ENCODE peak calls at places on chromosomes 1 and 21, in ten cellular contexts. G, Q, T, S, N, J, U, Y, P and O are unnamed samples.

GRCh38 chr1:46587072-46587471 is 17.0 kb downstream of the MKNK1 start:
- DNase-seq in G (no peak), Q (peak; percentile 51), T (peak; percentile 82), S (no peak), N (no peak), J (no peak), U (no peak), Y (no peak), P (no peak), O (no peak)

GRCh38 chr1:171985639-171986038 is 144.3 kb downstream of the DNM3 start:
- DNase-seq in G (no peak), Q (no peak), T (no peak), S (no peak), N (no peak), J (peak; percentile 18), U (no peak), Y (no peak), P (no peak), O (no peak)

GRCh38 chr1:193185861-193186714 is at the start of gene B3GALT2:
- DNase-seq in G (no peak), Q (peak; percentile 54), T (no peak), S (no peak), N (peak; percentile 65), J (no peak), U (no peak), Y (peak; percentile 59), P (no peak), O (no peak)

GRCh38 chr1:64598100-64598571 is 128.2 kb downstream of the CACHD1 start:
- DNase-seq in G (peak; percentile 93), Q (no peak), T (no peak), S (no peak), N (no peak), J (no peak), U (no peak), Y (no peak), P (no peak), O (no peak)

GRCh38 chr1:171898956-171899355 is 57.7 kb downstream of the DNM3 start:
- DNase-seq in G (no peak), Q (peak; percentile 82), T (no peak), S (no peak), N (no peak), J (peak; percentile 43), U (no peak), Y (no peak), P (no peak), O (no peak)

GRCh38 chr21:21046063-21046462 is 47.9 kb downstream of the NCAM2 start:
- DNase-seq in G (no peak), Q (no peak), T (no peak), S (no peak), N (no peak), J (no peak), U (no peak), Y (no peak), P (no peak), O (no peak)

GRCh38 chr1:54439550-54440223 is 33.5 kb upstream of the SSBP3 start:
- DNase-seq in G (no peak), Q (no peak), T (no peak), S (no peak), N (no peak), J (no peak), U (no peak), Y (peak; percentile 22), P (no peak), O (no peak)

GRCh38 chr1:34924759-34925555 is 4.5 kb downstream of the DLGAP3 start:
- DNase-seq in G (no peak), Q (no peak), T (no peak), S (peak; percentile 20), N (peak; percentile 49), J (peak; percentile 89), U (peak; percentile 22), Y (peak; percentile 66), P (peak; percentile 65), O (peak; percentile 86)

GRCh38 chr1:231966983-231967382 is 340.4 kb downstream of the DISC1 start:
- DNase-seq in G (no peak), Q (no peak), T (no peak), S (no peak), N (no peak), J (no peak), U (no peak), Y (no peak), P (no peak), O (no peak)

GRCh38 chr1:231699769-231700168 is 73.2 kb downstream of the DISC1 start:
- DNase-seq in G (no peak), Q (no peak), T (no peak), S (no peak), N (no peak), J (no peak), U (no peak), Y (peak; percentile 20), P (no peak), O (no peak)

DNA sequence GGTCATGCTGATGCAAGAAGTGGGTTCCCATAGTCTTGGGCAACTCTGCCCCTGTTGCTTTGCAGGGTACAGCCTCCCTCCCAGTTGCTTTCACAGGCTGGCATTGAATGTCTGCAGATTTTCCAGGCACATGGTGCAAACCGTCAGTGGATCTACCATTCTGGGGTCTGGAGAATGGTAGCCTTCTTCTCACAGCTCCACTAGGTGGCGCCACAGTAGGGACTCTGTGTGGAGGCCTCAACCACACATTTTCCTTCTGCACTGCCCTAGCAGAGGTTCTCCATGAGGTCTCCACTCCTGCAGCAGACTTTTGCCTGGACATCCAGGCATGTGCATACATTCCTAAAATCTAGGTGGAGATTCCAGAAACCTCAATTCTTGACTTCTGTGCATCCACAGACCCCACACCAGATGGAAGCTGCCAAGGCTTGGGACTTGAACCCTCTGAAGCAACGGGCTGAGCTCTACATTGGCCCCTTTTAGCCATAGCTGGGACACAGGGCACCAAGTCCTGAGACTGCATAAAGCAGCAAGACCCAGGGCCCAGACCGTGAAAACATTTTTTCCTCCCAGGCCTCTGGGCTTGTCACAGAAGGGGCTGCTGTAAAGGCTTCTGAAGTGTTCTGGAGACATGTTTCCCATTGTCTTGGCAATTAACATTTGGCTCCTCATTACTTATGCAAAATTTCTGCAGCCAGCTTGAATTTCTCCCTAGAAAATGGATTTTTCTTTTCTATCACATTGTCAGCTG is 466.2 kb upstream of the PBX1 start:
- DNase-seq in G (no peak), Q (no peak), T (no peak), S (no peak), N (peak; percentile 26), J (no peak), U (no peak), Y (peak; percentile 7), P (no peak), O (no peak)
- TF ChIP-seq CTCF in G (peak; percentile 34), Q (no peak), T (no peak), S (no peak), N (no peak), J (no peak), U (no peak), Y (peak; percentile 33), P (no peak), O (no peak)

GRCh38 chr1:12316331-12316730 is 86.5 kb downstream of the VPS13D start:
- DNase-seq in G (no peak), Q (no peak), T (no peak), S (no peak), N (no peak), J (no peak), U (no peak), Y (peak; percentile 61), P (no peak), O (no peak)

GRCh38 chr1:12309783-12310742 is 80.2 kb downstream of the VPS13D start:
- DNase-seq in G (no peak), Q (no peak), T (no peak), S (no peak), N (peak; percentile 34), J (no peak), U (no peak), Y (peak; percentile 71), P (no peak), O (no peak)

GRCh38 chr1:12315126-12315525 is 85.3 kb downstream of the VPS13D start:
- DNase-seq in G (no peak), Q (no peak), T (no peak), S (no peak), N (no peak), J (no peak), U (no peak), Y (peak; percentile 57), P (no peak), O (no peak)

DNA sequence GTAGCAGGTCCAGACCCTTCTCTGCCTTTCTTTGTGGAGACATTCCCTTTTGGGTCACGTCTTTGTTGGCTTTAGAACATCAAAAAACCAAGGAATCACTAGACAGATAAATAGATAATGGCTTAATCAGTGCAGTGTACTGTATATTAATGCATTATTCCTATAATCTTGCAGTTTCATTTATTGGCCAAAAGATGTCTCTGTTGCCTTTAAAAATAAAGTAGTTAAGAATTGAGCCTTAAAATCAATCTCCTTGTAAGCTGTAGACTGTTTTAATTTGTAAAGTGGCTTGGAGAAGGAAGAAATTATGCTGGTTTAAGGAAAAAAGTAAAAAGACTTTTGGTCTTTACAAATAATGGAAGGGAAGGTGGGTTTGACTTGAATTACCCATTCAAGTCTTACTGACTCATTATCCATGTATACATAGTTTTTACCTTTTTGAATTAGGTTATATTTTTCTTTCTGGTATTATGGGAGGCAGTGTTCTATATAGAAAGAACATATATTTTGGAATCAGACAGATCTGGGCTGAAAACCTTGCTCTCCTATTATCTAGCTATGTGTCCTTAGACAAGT is 84.6 kb downstream of the VPS13D start:
- DNase-seq in G (no peak), Q (no peak), T (no peak), S (no peak), N (no peak), J (no peak), U (no peak), Y (peak; percentile 68), P (no peak), O (no peak)
- TF ChIP-seq CTCF in G (peak; percentile 72), Q (peak; percentile 67), T (peak; percentile 39), S (peak; percentile 43), N (peak; percentile 23), J (no peak), U (peak; percentile 73), Y (peak; percentile 43), P (no peak), O (peak; percentile 75)

GRCh38 chr1:62444701-62445100 is 7.9 kb downstream of the USP1 start:
- DNase-seq in G (no peak), Q (no peak), T (no peak), S (no peak), N (no peak), J (no peak), U (no peak), Y (no peak), P (no peak), O (no peak)

GRCh38 chr1:62452951-62453350 is 16.1 kb downstream of the USP1 start:
- DNase-seq in G (no peak), Q (no peak), T (no peak), S (no peak), N (no peak), J (no peak), U (no peak), Y (peak; percentile 30), P (no peak), O (no peak)

GRCh38 chr1:62450301-62450700 is 13.5 kb downstream of the USP1 start:
- DNase-seq in G (no peak), Q (no peak), T (no peak), S (no peak), N (no peak), J (no peak), U (no peak), Y (no peak), P (no peak), O (no peak)

GRCh38 chr1:62448221-62448933 is 11.5 kb downstream of the USP1 start:
- DNase-seq in G (no peak), Q (no peak), T (no peak), S (no peak), N (no peak), J (no peak), U (no peak), Y (no peak), P (no peak), O (no peak)
- TF ChIP-seq CTCF in G (no peak), Q (no peak), T (no peak), S (no peak), N (no peak), J (no peak), U (no peak), Y (no peak), P (no peak), O (no peak)

GRCh38 chr1:156025873-156026272 is 5.1 kb upstream of the SSR2 start:
- DNase-seq in G (no peak), Q (no peak), T (no peak), S (no peak), N (peak; percentile 23), J (peak; percentile 75), U (no peak), Y (peak; percentile 30), P (no peak), O (peak; percentile 47)
- TF ChIP-seq CTCF in G (peak; percentile 27), Q (peak; percentile 34), T (no peak), S (no peak), N (peak; percentile 33), J (no peak), U (peak; percentile 46), Y (peak; percentile 73), P (no peak), O (peak; percentile 76)